ENCODE peak calls at places on chromosomes 6 and 20, in five cellular contexts. One of them, this sample, is unnamed.

GRCh38 chr6:116115781-116116180 is 10.2 kb downstream of the COL10A1 start:
- DNase-seq in PC-3: peak; percentile 6
- DNase-seq in cardiac muscle cell: no peak
- DNase-seq in HL-60: no peak
- DNase-seq in hepatocyte: no peak
- DNase-seq in this sample: no peak

GRCh38 chr6:132614554-132614953 is 9.5 kb downstream of the TAAR2 start:
- DNase-seq in cardiac muscle cell: no peak
- DNase-seq in PC-3: peak; percentile 87
- DNase-seq in hepatocyte: no peak
- DNase-seq in HL-60: no peak
- DNase-seq in this sample: no peak

GRCh38 chr6:111725446-111726112 is 119.9 kb upstream of the TRAF3IP2 start:
- DNase-seq in cardiac muscle cell: no peak
- DNase-seq in HL-60: no peak
- DNase-seq in PC-3: no peak
- DNase-seq in hepatocyte: no peak
- DNase-seq in this sample: no peak

GRCh38 chr6:160167547-160168391 is 46.2 kb downstream of the SLC22A1 start:
- DNase-seq in hepatocyte: no peak
- DNase-seq in cardiac muscle cell: no peak
- DNase-seq in PC-3: peak; percentile 3
- DNase-seq in HL-60: no peak
- DNase-seq in this sample: peak; percentile 63

GRCh38 chr20:47493175-47493953 is 8.3 kb upstream of the NCOA3 start:
- DNase-seq in hepatocyte: peak; percentile 82
- DNase-seq in cardiac muscle cell: peak; percentile 66
- DNase-seq in PC-3: peak; percentile 93
- DNase-seq in HL-60: peak; percentile 70
- DNase-seq in this sample: no peak

GRCh38 chr6:111358454-111358853 is 124.6 kb downstream of the REV3L start:
- DNase-seq in hepatocyte: no peak
- DNase-seq in PC-3: peak; percentile 73
- DNase-seq in cardiac muscle cell: no peak
- DNase-seq in HL-60: no peak
- DNase-seq in this sample: no peak

GRCh38 chr20:59829415-59830106 is 103.9 kb downstream of the SYCP2 start:
- DNase-seq in cardiac muscle cell: no peak
- DNase-seq in HL-60: no peak
- DNase-seq in PC-3: no peak
- DNase-seq in hepatocyte: no peak
- DNase-seq in this sample: no peak

GRCh38 chr6:10585232-10585887 is 64.2 kb downstream of the GCNT2 start:
- DNase-seq in hepatocyte: peak; percentile 36
- DNase-seq in HL-60: no peak
- DNase-seq in cardiac muscle cell: peak; percentile 72
- DNase-seq in PC-3: no peak
- DNase-seq in this sample: no peak

GRCh38 chr6:116313377-116313776 is 33.6 kb upstream of the TSPYL1 start:
- DNase-seq in HL-60: no peak
- DNase-seq in PC-3: no peak
- DNase-seq in cardiac muscle cell: no peak
- DNase-seq in hepatocyte: no peak
- DNase-seq in this sample: no peak

GRCh38 chr6:113110211-113110610 is 746.9 kb upstream of the MARCKS start:
- DNase-seq in HL-60: no peak
- DNase-seq in hepatocyte: no peak
- DNase-seq in cardiac muscle cell: no peak
- DNase-seq in PC-3: no peak
- DNase-seq in this sample: no peak

GRCh38 chr20:56348306-56348695 is 10.5 kb upstream of the FAM210B start:
- DNase-seq in HL-60: no peak
- DNase-seq in cardiac muscle cell: no peak
- DNase-seq in PC-3: no peak
- DNase-seq in hepatocyte: peak; percentile 41
- DNase-seq in this sample: no peak
- H3K27me3 ChIP-seq in HL-60: peaks cover 6% of the 10 kb centered on the region
- H3K27me3 ChIP-seq in cardiac muscle cell: peaks cover 10% of the 10 kb centered on the region
- H3K27me3 ChIP-seq in PC-3: peaks cover 21% of the 10 kb centered on the region
- H3K27me3 ChIP-seq in hepatocyte: peaks cover 12% of the 10 kb centered on the region
- H3K27me3 ChIP-seq in this sample: peaks cover 23% of the 10 kb centered on the region

DNA sequence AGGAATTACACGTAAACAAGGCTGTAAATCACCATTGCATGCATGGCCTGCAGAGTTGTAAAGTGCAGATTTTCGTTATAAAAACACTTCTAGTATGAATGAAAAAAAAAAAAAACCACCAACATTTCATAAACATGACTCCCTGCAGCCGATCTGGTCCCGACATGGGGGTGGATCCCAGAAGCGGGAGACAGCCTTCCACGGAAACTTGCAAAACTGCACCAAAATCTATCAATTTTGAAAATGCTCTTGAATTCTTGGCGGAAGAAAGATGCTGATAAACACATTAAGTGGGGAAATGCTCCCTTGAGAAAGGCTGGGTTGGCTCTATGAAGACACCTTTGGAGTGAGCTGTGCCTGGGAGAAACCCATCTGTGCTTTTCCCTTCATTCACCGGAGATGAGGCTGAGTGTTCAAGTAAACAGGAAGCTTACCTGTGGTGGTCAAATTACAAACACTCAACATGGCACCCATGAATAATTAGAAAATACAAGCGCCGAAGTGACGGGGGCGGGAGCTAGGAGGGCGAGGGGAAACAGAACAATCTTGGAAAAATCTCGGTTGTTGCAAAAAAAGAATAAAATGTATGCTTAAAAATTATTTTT is 847 bp upstream of the ANKRD60 start:
- DNase-seq in PC-3: no peak
- DNase-seq in HL-60: no peak
- DNase-seq in cardiac muscle cell: no peak
- DNase-seq in hepatocyte: no peak
- DNase-seq in this sample: no peak
- H3K4me3 ChIP-seq in PC-3: no peak overlapping the region
- H3K4me3 ChIP-seq in HL-60: no peak overlapping the region
- H3K4me3 ChIP-seq in cardiac muscle cell: peak overlapping the region; percentile 32
- H3K4me3 ChIP-seq in hepatocyte: peak overlapping the region; percentile 42
- H3K4me3 ChIP-seq in this sample: peak overlapping the region; percentile 22

GRCh38 chr6:170180671-170181337 is 110.1 kb downstream of the DLL1 start:
- DNase-seq in PC-3: no peak
- DNase-seq in hepatocyte: no peak
- DNase-seq in HL-60: no peak
- DNase-seq in cardiac muscle cell: no peak
- DNase-seq in this sample: no peak

GRCh38 chr6:170178266-170178560 is 112.7 kb downstream of the DLL1 start:
- DNase-seq in HL-60: no peak
- DNase-seq in hepatocyte: no peak
- DNase-seq in cardiac muscle cell: no peak
- DNase-seq in PC-3: peak; percentile 37
- DNase-seq in this sample: no peak

GRCh38 chr6:170179925-170180324 is 111.0 kb downstream of the DLL1 start:
- DNase-seq in HL-60: no peak
- DNase-seq in PC-3: no peak
- DNase-seq in cardiac muscle cell: no peak
- DNase-seq in hepatocyte: no peak
- DNase-seq in this sample: no peak

GRCh38 chr6:170177383-170178265 is 113.3 kb downstream of the DLL1 start:
- DNase-seq in cardiac muscle cell: no peak
- DNase-seq in hepatocyte: no peak
- DNase-seq in PC-3: no peak
- DNase-seq in HL-60: no peak
- DNase-seq in this sample: no peak

GRCh38 chr6:170178561-170179477 is 112.1 kb downstream of the DLL1 start:
- DNase-seq in HL-60: no peak
- DNase-seq in cardiac muscle cell: no peak
- DNase-seq in hepatocyte: no peak
- DNase-seq in PC-3: peak; percentile 93
- DNase-seq in this sample: no peak
- TF ChIP-seq CTCF in HL-60: no peak
- TF ChIP-seq CTCF in cardiac muscle cell: peak; percentile 10
- TF ChIP-seq CTCF in hepatocyte: no peak
- TF ChIP-seq CTCF in PC-3: no peak
- TF ChIP-seq CTCF in this sample: no peak

GRCh38 chr20:63121749-63122405 is 94.1 kb downstream of the YTHDF1 start:
- DNase-seq in PC-3: no peak
- DNase-seq in HL-60: no peak
- DNase-seq in cardiac muscle cell: no peak
- DNase-seq in hepatocyte: no peak
- DNase-seq in this sample: no peak
- H3K27me3 ChIP-seq in PC-3: peaks cover 14% of the 10 kb centered on the region
- H3K27me3 ChIP-seq in HL-60: peaks cover 2% of the 10 kb centered on the region
- H3K27me3 ChIP-seq in cardiac muscle cell: peaks cover 12% of the 10 kb centered on the region
- H3K27me3 ChIP-seq in hepatocyte: no peaks in the 10 kb centered on the region
- H3K27me3 ChIP-seq in this sample: peaks cover 2% of the 10 kb centered on the region

GRCh38 chr6:18265099-18265372 is 706 bp upstream of the DEK start:
- DNase-seq in cardiac muscle cell: no peak
- DNase-seq in PC-3: no peak
- DNase-seq in HL-60: no peak
- DNase-seq in hepatocyte: no peak
- DNase-seq in this sample: no peak
- H3K4me3 ChIP-seq in cardiac muscle cell: peak overlapping the region; percentile 51
- H3K4me3 ChIP-seq in PC-3: peak overlapping the region; percentile 73
- H3K4me3 ChIP-seq in HL-60: peak overlapping the region; percentile 61
- H3K4me3 ChIP-seq in hepatocyte: peak overlapping the region; percentile 94
- H3K4me3 ChIP-seq in this sample: peak overlapping the region; percentile 80

GRCh38 chr6:26421259-26422144 is 18.8 kb upstream of the BTN3A3 start:
- DNase-seq in hepatocyte: peak; percentile 92
- DNase-seq in HL-60: peak; percentile 60
- DNase-seq in PC-3: peak; percentile 93
- DNase-seq in cardiac muscle cell: peak; percentile 90
- DNase-seq in this sample: peak; percentile 80
- TF ChIP-seq CTCF in hepatocyte: no peak
- TF ChIP-seq CTCF in HL-60: no peak
- TF ChIP-seq CTCF in PC-3: no peak
- TF ChIP-seq CTCF in cardiac muscle cell: no peak
- TF ChIP-seq CTCF in this sample: no peak

DNA sequence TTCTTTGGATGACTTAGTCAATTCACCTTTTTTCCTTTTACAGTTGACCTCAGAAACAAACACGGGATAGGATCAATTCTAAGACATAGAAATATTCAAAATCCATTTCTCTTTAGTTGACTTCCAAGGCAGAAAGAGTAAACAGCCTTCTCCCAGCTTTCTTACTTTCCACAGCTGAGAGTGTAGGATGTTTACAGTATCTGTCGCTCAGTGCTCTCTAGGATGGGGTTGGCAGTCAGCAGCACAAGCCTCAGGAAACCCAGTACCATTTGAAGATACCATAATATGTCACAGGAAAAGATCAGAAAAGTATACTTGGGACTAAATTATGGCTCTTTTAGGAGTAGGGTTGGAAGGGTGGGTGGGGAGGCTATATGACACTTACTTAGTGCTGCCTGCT is 88.2 kb downstream of the OGFRL1 start:
- DNase-seq in HL-60: no peak
- DNase-seq in hepatocyte: no peak
- DNase-seq in cardiac muscle cell: no peak
- DNase-seq in PC-3: no peak
- DNase-seq in this sample: no peak
- H3K27me3 ChIP-seq in HL-60: peaks cover 2% of the 10 kb centered on the region
- H3K27me3 ChIP-seq in hepatocyte: no peaks in the 10 kb centered on the region
- H3K27me3 ChIP-seq in cardiac muscle cell: no peaks in the 10 kb centered on the region
- H3K27me3 ChIP-seq in PC-3: no peaks in the 10 kb centered on the region
- H3K27me3 ChIP-seq in this sample: no peaks in the 10 kb centered on the region